ENCODE peak calls at places on chromosomes 3 and 15, in five cellular contexts. D, I, M, O and Y are unnamed samples.

GRCh38 chr3:157746391-157746790 is 243.2 kb upstream of the VEPH1 start:
- DNase-seq in D (no peak), I (no peak), M (no peak), O (no peak), Y (no peak)

GRCh38 chr3:106457278-106458210 is 588.7 kb upstream of the CBLB start:
- DNase-seq in D (no peak), I (peak; percentile 65), M (no peak), O (no peak), Y (no peak)

GRCh38 chr15:35697549-35698299 is 151.8 kb upstream of the DPH6 start:
- DNase-seq in D (peak; percentile 53), I (peak; percentile 7), M (no peak), O (no peak), Y (peak; percentile 24)

GRCh38 chr15:68639926-68640600 is 61.3 kb downstream of the CORO2B start:
- DNase-seq in D (no peak), I (no peak), M (no peak), O (no peak), Y (no peak)

GRCh38 chr15:76840830-76841460 is 64.2 kb downstream of the SCAPER start:
- DNase-seq in D (no peak), I (peak; percentile 39), M (peak; percentile 8), O (peak; percentile 69), Y (peak; percentile 22)

GRCh38 chr3:48504051-48504946 is at the start of gene SHISA5:
- DNase-seq in D (peak; percentile 69), I (no peak), M (no peak), O (no peak), Y (peak; percentile 80)

GRCh38 chr15:99455796-99456160 is 110.0 kb upstream of the MEF2A start:
- DNase-seq in D (no peak), I (no peak), M (no peak), O (no peak), Y (no peak)

GRCh38 chr3:7368597-7368996 is 507.7 kb downstream of the GRM7 start:
- DNase-seq in D (no peak), I (no peak), M (no peak), O (no peak), Y (no peak)

GRCh38 chr3:52128118-52128683 is 26.0 kb downstream of the POC1A start:
- DNase-seq in D (no peak), I (no peak), M (peak; percentile 87), O (peak; percentile 20), Y (no peak)

GRCh38 chr15:83207622-83208356 is at the start of gene HDGFL3:
- DNase-seq in D (peak; percentile 75), I (peak; percentile 68), M (no peak), O (no peak), Y (peak; percentile 88)

GRCh38 chr3:71226565-71227281 is 356.8 kb downstream of the FOXP1 start:
- DNase-seq in D (peak; percentile 74), I (no peak), M (no peak), O (no peak), Y (no peak)

GRCh38 chr3:158573714-158574113 is 2.7 kb downstream of the MLF1 start:
- DNase-seq in D (no peak), I (no peak), M (no peak), O (no peak), Y (peak; percentile 16)

GRCh38 chr3:45603226-45603625 is 8.7 kb downstream of the LIMD1 start:
- DNase-seq in D (no peak), I (no peak), M (no peak), O (no peak), Y (no peak)

GRCh38 chr3:73259841-73260240 is 198.4 kb downstream of the EBLN2 start:
- DNase-seq in D (no peak), I (no peak), M (no peak), O (no peak), Y (no peak)

GRCh38 chr15:35038655-35039534 is 46.2 kb downstream of the NANOGP8 start:
- DNase-seq in D (no peak), I (no peak), M (no peak), O (no peak), Y (no peak)

GRCh38 chr15:51576911-51577500 is 45.6 kb downstream of the DMXL2 start:
- DNase-seq in D (no peak), I (no peak), M (no peak), O (peak; percentile 35), Y (no peak)

GRCh38 chr3:16399473-16399872 is 114.0 kb downstream of the RFTN1 start:
- DNase-seq in D (peak; percentile 83), I (no peak), M (no peak), O (no peak), Y (no peak)

GRCh38 chr3:52299815-52300611 is 12.4 kb downstream of the GLYCTK start:
- DNase-seq in D (no peak), I (peak; percentile 43), M (no peak), O (peak; percentile 89), Y (peak; percentile 62)

GRCh38 chr3:54146383-54147239 is 24.3 kb downstream of the CACNA2D3 start:
- DNase-seq in D (no peak), I (peak; percentile 60), M (peak; percentile 4), O (peak; percentile 2), Y (peak; percentile 85)

GRCh38 chr15:55461447-55461846 is 46.6 kb downstream of the DNAAF4 start:
- DNase-seq in D (no peak), I (no peak), M (no peak), O (no peak), Y (no peak)

GRCh38 chr3:185822957-185823279 is 1.9 kb downstream of the IGF2BP2 start:
- DNase-seq in D (no peak), I (no peak), M (no peak), O (no peak), Y (no peak)

GRCh38 chr3:10804183-10804648 is 11.8 kb upstream of the SLC6A11 start:
- DNase-seq in D (no peak), I (no peak), M (peak; percentile 36), O (no peak), Y (no peak)

GRCh38 chr3:175274474-175275218 is 415.5 kb downstream of the NAALADL2 start:
- DNase-seq in D (no peak), I (no peak), M (no peak), O (no peak), Y (no peak)

GRCh38 chr3:172449468-172450149 is 1.4 kb upstream of the GHSR start:
- DNase-seq in D (peak; percentile 53), I (no peak), M (no peak), O (no peak), Y (peak; percentile 89)

GRCh38 chr15:100596792-100597191 is 5.2 kb downstream of the LINS1 start:
- DNase-seq in D (no peak), I (no peak), M (no peak), O (no peak), Y (no peak)

GRCh38 chr15:100043069-100043641 is 298.6 kb downstream of the ADAMTS17 start:
- DNase-seq in D (peak; percentile 73), I (no peak), M (peak; percentile 33), O (peak; percentile 2), Y (no peak)

GRCh38 chr3:46356909-46357308 is 3.0 kb downstream of the CCR2 start:
- DNase-seq in D (no peak), I (no peak), M (no peak), O (no peak), Y (no peak)

GRCh38 chr15:98568382-98569017 is 79.8 kb upstream of the IGF1R start:
- DNase-seq in D (no peak), I (no peak), M (no peak), O (no peak), Y (no peak)

GRCh38 chr3:126446791-126447190 is 28.9 kb downstream of the ZXDC start:
- DNase-seq in D (no peak), I (no peak), M (no peak), O (no peak), Y (no peak)

GRCh38 chr3:31945738-31946052 is 35.4 kb downstream of the OSBPL10 start:
- DNase-seq in D (no peak), I (no peak), M (no peak), O (no peak), Y (no peak)

GRCh38 chr3:108159128-108159527 is 63.1 kb downstream of the IFT57 start:
- DNase-seq in D (no peak), I (no peak), M (no peak), O (no peak), Y (no peak)

GRCh38 chr3:196821806-196822355 is 45.8 kb upstream of the SENP5 start:
- DNase-seq in D (no peak), I (no peak), M (no peak), O (no peak), Y (no peak)

GRCh38 chr3:99562990-99563607 is 75.3 kb upstream of the COL8A1 start:
- DNase-seq in D (no peak), I (no peak), M (no peak), O (no peak), Y (no peak)